ENCODE peak calls at places on chromosome 21, in seven cellular contexts. R is GM06990, F is transverse colon, Y is neural progenitor cell, B is stomach, U is astrocyte of the spinal cord, M is thoracic aorta. G is an unnamed sample.

GRCh38 chr21:34558960-34559631 is 47.1 kb upstream of the KCNE1 start:
- DNase-seq in R (no peak), F (no peak), Y (no peak), B (no peak), U (peak), M (no peak), G (no peak)

GRCh38 chr21:42819861-42820512 is 59.4 kb downstream of the WDR4 start:
- DNase-seq in R (no peak), F (no peak), Y (no peak), B (no peak), U (no peak), M (no peak), G (no peak)

GRCh38 chr21:30227633-30228404 is 11.9 kb upstream of the CLDN8 start:
- DNase-seq in R (no peak), F (no peak), Y (no peak), B (no peak), U (peak), M (no peak), G (peak)

GRCh38 chr21:33540711-33541104 is 1.2 kb downstream of the GART start:
- DNase-seq in R (no peak), F (no peak), Y (no peak), B (no peak), U (no peak), M (no peak), G (no peak)

GRCh38 chr21:31282095-31282709 is 61.9 kb downstream of the TIAM1 start:
- DNase-seq in R (no peak), F (peak), Y (no peak), B (peak), U (peak), M (no peak), G (no peak)

GRCh38 chr21:34916446-34916845 is 132.7 kb downstream of the RUNX1 start:
- DNase-seq in R (no peak), F (no peak), Y (no peak), B (no peak), U (no peak), M (no peak), G (no peak)

GRCh38 chr21:27154451-27155129 is 187.7 kb upstream of the ADAMTS5 start:
- DNase-seq in R (no peak), F (no peak), Y (no peak), B (no peak), U (no peak), M (no peak), G (peak)

GRCh38 chr21:28253971-28254370 is 738.7 kb downstream of the LTN1 start:
- DNase-seq in R (no peak), F (no peak), Y (no peak), B (no peak), U (no peak), M (no peak), G (no peak)

GRCh38 chr21:31520506-31521163 is 138.9 kb upstream of the SOD1 start:
- DNase-seq in R (no peak), F (no peak), Y (no peak), B (no peak), U (peak), M (no peak), G (no peak)

GRCh38 chr21:29384608-29385359 is 86.1 kb downstream of the BACH1 start:
- DNase-seq in R (no peak), F (no peak), Y (no peak), B (no peak), U (no peak), M (no peak), G (no peak)

GRCh38 chr21:27168084-27168483 is 201.2 kb upstream of the ADAMTS5 start:
- DNase-seq in R (no peak), F (no peak), Y (no peak), B (no peak), U (no peak), M (no peak), G (no peak)

DNA sequence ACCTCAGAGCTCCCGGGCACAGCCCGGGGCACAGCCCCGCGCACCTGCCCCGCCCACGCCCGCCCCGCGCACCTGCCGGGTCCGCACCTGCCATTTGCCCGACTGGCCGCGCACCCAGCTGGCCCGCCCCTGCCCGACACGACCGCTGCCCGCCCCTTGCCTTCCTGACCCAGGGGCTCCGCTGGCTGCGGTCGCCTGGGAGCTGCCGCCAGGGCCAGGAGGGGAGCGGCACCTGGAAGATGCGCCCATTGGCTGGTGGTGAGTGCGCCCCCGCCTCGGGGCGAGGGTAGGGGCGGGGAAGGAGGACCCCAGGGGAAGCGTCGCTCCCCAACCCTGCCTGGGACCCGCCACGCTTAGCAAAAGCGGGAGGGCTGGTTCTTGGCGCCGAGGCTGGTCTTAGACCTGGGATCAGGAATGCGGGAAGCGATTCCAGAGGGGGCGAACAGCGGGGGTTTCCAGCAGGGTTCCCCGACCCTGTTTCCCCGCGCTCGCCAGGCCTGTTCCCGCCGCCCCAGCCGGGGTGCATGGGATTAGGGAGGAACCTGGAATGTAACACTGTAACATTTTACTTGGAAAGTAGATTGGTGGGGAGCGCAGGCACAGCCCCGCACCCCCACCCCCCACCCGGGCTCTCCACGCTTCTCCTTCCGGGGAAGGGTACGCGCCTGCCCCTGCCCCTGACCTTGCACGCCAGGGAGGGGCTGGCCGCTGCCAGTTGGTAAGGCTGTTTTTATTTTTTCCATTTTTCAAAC is at the start of gene FAM3B:
- DNase-seq in R (no peak), F (peak), Y (peak), B (peak), U (no peak), M (no peak), G (no peak)
- H3K4me3 ChIP-seq in R (no peak), F (peak), Y (peak), B (peak), U (no peak), M (peak), G (no peak)

GRCh38 chr21:35933466-35933865 is 126.9 kb downstream of the SETD4 start:
- DNase-seq in R (no peak), F (peak), Y (peak), B (no peak), U (peak), M (peak), G (no peak)
- TF ChIP-seq CTCF in R (no peak), F (no peak), Y (peak), B (no peak), U (peak), M (no peak), G (no peak)

DNA sequence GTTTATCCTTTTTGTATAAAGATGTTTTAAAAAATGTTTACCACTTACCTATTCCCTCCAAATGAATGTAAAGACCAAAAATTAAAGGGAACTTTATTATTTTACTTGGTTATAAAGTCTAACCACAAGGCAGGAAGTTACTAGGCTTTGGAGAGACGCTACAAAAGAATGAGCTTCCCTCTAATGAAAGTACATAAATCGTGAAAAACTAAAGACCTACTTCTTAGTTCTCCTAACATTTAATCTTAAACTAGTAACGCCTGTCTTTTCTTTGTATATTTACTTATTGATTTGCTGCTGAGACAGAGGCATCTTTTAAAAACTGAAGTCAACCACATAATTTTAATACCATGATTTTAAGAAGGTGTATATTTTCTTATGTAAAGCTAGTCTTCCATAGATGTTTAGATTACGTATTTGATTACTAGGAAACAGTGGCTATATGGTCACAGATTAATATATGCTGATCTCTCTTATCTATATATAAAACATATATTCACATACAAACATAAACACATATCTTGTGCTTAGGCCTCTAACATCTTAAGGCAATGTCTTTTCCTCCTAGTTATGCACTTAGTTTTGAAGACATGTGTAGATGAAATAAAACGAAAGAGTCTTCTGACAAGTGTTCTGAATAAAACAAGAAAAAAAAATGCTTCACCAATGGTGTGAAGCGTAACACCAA is 466.9 kb downstream of the USP25 start:
- DNase-seq in R (peak), F (no peak), Y (no peak), B (no peak), U (peak), M (no peak), G (no peak)
- H3K4me3 ChIP-seq in R (no peak), F (no peak), Y (no peak), B (peak), U (peak), M (peak), G (peak)

DNA sequence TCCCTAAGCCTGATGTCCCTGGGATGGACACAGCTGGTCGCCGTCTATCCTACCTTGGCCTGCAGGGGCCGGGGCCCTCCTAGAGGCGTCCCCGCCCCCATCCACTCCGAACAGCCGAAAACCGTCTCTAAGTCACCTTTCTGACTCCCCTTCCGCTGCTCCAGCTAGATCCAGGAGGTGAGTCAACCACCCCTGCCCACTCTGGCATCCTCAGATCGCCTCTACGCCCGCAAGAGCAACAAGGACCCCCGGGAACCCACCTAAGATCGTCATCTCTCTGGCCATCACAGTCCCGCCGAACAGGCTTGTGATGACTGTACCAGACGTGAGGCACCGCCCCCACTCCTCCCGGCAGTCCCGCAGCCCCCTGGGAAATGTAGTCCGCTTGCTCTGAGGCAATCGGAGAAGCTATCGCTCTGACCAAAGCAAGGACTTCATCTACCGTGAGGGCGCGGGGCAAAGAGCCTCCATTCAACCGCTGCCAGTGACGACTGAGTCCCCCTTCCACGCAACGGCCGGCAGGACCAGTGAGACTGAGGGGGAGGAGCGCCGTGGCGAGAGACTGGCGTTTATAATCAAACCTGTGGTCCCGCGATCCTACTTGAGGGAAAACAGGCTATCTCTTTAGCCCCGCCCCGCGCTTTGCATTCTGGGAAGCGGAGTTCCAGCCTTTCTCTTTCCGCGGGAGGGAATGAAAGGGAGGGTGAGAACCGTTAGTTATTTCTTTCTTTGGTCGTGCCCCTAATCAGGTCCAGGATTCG is at the start of gene HSPA13:
- DNase-seq in R (peak), F (peak), Y (peak), B (peak), U (peak), M (peak), G (peak)
- TF ChIP-seq CTCF in R (no peak), F (no peak), Y (peak), B (no peak), U (no peak), M (no peak), G (no peak)

DNA sequence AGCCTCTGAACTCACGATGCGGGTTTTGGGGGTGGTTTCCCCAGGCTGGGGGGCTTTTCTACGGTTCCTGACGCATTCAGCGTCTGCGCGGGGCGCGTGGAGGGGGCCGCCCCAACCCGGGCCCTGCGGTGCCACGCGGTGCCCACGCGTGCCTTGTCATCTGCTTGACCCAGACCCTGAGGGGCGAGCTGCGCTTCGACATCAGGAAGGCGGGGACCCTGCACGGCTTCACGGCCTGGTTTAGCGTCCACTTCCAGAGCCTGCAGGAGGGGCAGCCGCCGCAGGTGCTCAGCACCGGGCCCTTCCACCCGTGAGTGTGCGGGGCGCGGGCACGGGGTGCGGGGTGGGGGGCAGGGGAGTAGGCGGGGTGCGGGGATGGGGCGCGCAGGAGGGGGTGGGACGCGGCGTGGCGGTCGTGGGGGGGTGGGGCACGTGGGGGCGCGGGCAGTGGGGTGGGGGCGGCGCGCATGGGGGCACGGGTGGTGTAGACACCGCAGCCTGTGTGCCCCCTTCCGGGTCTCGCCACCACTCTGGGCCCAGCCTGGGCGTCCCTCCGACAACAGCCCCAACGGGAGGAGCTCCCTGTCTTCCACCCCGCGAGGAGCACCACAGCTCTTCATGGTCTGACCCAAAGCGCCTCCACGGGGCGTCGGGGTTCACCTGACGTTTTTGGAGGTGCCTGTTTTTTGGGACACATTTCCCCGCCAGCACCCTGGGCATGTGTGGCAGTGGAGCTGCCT is 26.3 kb downstream of the PRMT2 start:
- DNase-seq in R (no peak), F (no peak), Y (no peak), B (no peak), U (no peak), M (no peak), G (no peak)
- H3K4me3 ChIP-seq in R (no peak), F (peak), Y (peak), B (peak), U (peak), M (peak), G (no peak)

GRCh38 chr21:41778974-41779600 is 12.2 kb upstream of the RIPK4 start:
- DNase-seq in R (no peak), F (peak), Y (peak), B (peak), U (no peak), M (no peak), G (peak)
- TF ChIP-seq CTCF in R (peak), F (no peak), Y (peak), B (no peak), U (no peak), M (no peak), G (no peak)

GRCh38 chr21:37463083-37463780 is 96.7 kb downstream of the DYRK1A start:
- DNase-seq in R (peak), F (no peak), Y (peak), B (peak), U (peak), M (no peak), G (peak)

GRCh38 chr21:37460196-37460595 is 93.6 kb downstream of the DYRK1A start:
- DNase-seq in R (no peak), F (no peak), Y (peak), B (no peak), U (no peak), M (no peak), G (no peak)

GRCh38 chr21:37459575-37459974 is 93.0 kb downstream of the DYRK1A start:
- DNase-seq in R (no peak), F (no peak), Y (no peak), B (no peak), U (peak), M (no peak), G (no peak)

GRCh38 chr21:37461494-37461893 is 94.9 kb downstream of the DYRK1A start:
- DNase-seq in R (no peak), F (no peak), Y (no peak), B (no peak), U (no peak), M (no peak), G (no peak)

GRCh38 chr21:37462087-37462861 is 95.7 kb downstream of the DYRK1A start:
- DNase-seq in R (no peak), F (no peak), Y (peak), B (no peak), U (no peak), M (no peak), G (no peak)
- H3K4me3 ChIP-seq in R (no peak), F (no peak), Y (peak), B (no peak), U (no peak), M (no peak), G (no peak)

GRCh38 chr21:44615881-44616590 is 4.2 kb downstream of the KRTAP10-8 start:
- DNase-seq in R (no peak), F (no peak), Y (no peak), B (no peak), U (no peak), M (no peak), G (no peak)
- TF ChIP-seq CTCF in R (no peak), F (no peak), Y (no peak), B (no peak), U (no peak), M (no peak), G (no peak)

GRCh38 chr21:45414396-45415187 is 9.6 kb downstream of the COL18A1 start:
- DNase-seq in R (no peak), F (no peak), Y (no peak), B (no peak), U (no peak), M (no peak), G (no peak)

GRCh38 chr21:45416619-45417018 is 11.7 kb downstream of the COL18A1 start:
- DNase-seq in R (no peak), F (no peak), Y (no peak), B (no peak), U (no peak), M (no peak), G (no peak)

GRCh38 chr21:45417256-45417950 is 12.4 kb downstream of the COL18A1 start:
- DNase-seq in R (no peak), F (no peak), Y (no peak), B (no peak), U (peak), M (no peak), G (no peak)

GRCh38 chr21:45415188-45415942 is 10.4 kb downstream of the COL18A1 start:
- DNase-seq in R (no peak), F (no peak), Y (no peak), B (no peak), U (no peak), M (no peak), G (no peak)

GRCh38 chr21:45415943-45416611 is 11.1 kb downstream of the COL18A1 start:
- DNase-seq in R (no peak), F (no peak), Y (no peak), B (no peak), U (no peak), M (no peak), G (no peak)
- H3K4me3 ChIP-seq in R (no peak), F (no peak), Y (no peak), B (no peak), U (no peak), M (no peak), G (no peak)

G was measured in LNCaP clone FGC.